ENCODE peak calls at places on chromosomes 6 and 20, in seven cellular contexts. Q is hypothalamus; G is GM12892; F is NCI-H2029 treated with DMSO at 0.1 percent for 48 hours; E is activated CD8-positive, alpha-beta T cell treated with anti-CD3 and anti-CD28 coated beads for 36 hours; T is MV-4-11; R is HEK293T. S is an unnamed sample.

GRCh38 chr20:25024171-25024570 is 31.6 kb upstream of the APMAP start:
- DNase-seq in F (no peak), G (no peak), E (no peak), Q (no peak), T (no peak), R (no peak), S (peak)

GRCh38 chr6:28182255-28182654 is 40.6 kb downstream of the ZKSCAN8 start:
- DNase-seq in T (no peak), R (no peak), E (no peak), F (no peak), G (no peak), Q (no peak), S (no peak)

GRCh38 chr20:32742322-32743236 is 688 bp downstream of the COMMD7 start:
- DNase-seq in R (no peak), T (no peak), E (peak), Q (no peak), G (no peak), F (no peak), S (peak)

GRCh38 chr6:159529820-159530405 is 163.1 kb downstream of the SOD2 start:
- DNase-seq in G (no peak), E (no peak), T (no peak), Q (no peak), R (no peak), F (no peak), S (no peak)

GRCh38 chr6:2259002-2259494 is 13.6 kb upstream of the GMDS start:
- DNase-seq in R (no peak), T (no peak), F (no peak), Q (no peak), G (no peak), E (no peak), S (no peak)

GRCh38 chr20:17835941-17836861 is 132.4 kb downstream of the SNX5 start:
- DNase-seq in T (no peak), R (no peak), Q (no peak), F (no peak), G (no peak), E (no peak), S (no peak)

GRCh38 chr6:80091506-80091905 is 15.0 kb upstream of the BCKDHB start:
- DNase-seq in G (no peak), E (no peak), F (no peak), Q (no peak), T (no peak), R (no peak), S (no peak)

GRCh38 chr6:152946484-152946883 is 36.4 kb downstream of the FBXO5 start:
- DNase-seq in F (no peak), Q (no peak), G (no peak), E (no peak), T (no peak), R (no peak), S (no peak)

GRCh38 chr20:35883778-35884540 is 70.3 kb downstream of the SCAND1 start:
- DNase-seq in T (peak), R (peak), E (peak), Q (peak), F (peak), G (no peak), S (peak)

GRCh38 chr6:108831104-108831503 is 17.1 kb upstream of the ARMC2 start:
- DNase-seq in Q (no peak), G (no peak), F (no peak), T (no peak), R (no peak), E (no peak), S (no peak)

GRCh38 chr6:109239918-109240321 is 142.3 kb downstream of the CD164 start:
- DNase-seq in Q (no peak), T (no peak), F (no peak), R (no peak), E (no peak), G (no peak), S (no peak)

GRCh38 chr6:25053875-25054371 is 118.2 kb upstream of the RIPOR2 start:
- DNase-seq in F (no peak), Q (no peak), G (no peak), R (no peak), T (no peak), E (peak), S (no peak)

GRCh38 chr6:42745638-42746451 is at the start of gene TBCC:
- DNase-seq in G (peak), Q (peak), R (peak), E (peak), T (peak), F (peak), S (peak)

GRCh38 chr6:47086051-47086770 is 44.1 kb upstream of the ADGRF1 start:
- DNase-seq in T (no peak), Q (no peak), R (no peak), G (no peak), E (no peak), F (no peak), S (no peak)

S was measured in glutamatergic neuron.